ENCODE peak calls at places on chromosomes 7 and 10, in eight cellular contexts. K, W, A, H, T, F, X and S are unnamed samples. For H3K4me1, the result is how much of the 10 kb centered on the place peaks cover.

GRCh38 chr7:139451638-139452037 is 31.8 kb downstream of the KLRG2 start:
- DNase-seq in H (no peak), A (no peak), K (no peak), W (no peak), F (no peak), T (peak), X (peak), S (no peak)

GRCh38 chr7:5396542-5396941 is 27.1 kb downstream of the TNRC18 start:
- DNase-seq in A (peak), T (no peak), K (peak), X (peak), W (peak), H (peak), F (peak), S (no peak)

GRCh38 chr7:90563286-90563685 is 32.8 kb upstream of the CDK14 start:
- DNase-seq in F (no peak), X (no peak), H (no peak), T (no peak), K (no peak), A (no peak), W (no peak), S (no peak)

GRCh38 chr7:84104841-84105240 is 89.7 kb downstream of the SEMA3A start:
- DNase-seq in X (no peak), A (no peak), T (no peak), H (no peak), W (no peak), K (no peak), F (no peak), S (no peak)

GRCh38 chr10:132858121-132859081 is 72.5 kb upstream of the NKX6-2 start:
- DNase-seq in F (no peak), H (no peak), K (no peak), X (no peak), A (peak), W (no peak), T (no peak), S (peak)

GRCh38 chr7:144408116-144408515 is 4.6 kb upstream of the NOBOX start:
- DNase-seq in X (no peak), K (no peak), T (no peak), F (no peak), W (no peak), A (no peak), H (no peak), S (no peak)

GRCh38 chr10:122164028-122164601 is 107.0 kb upstream of the BTBD16 start:
- DNase-seq in W (no peak), T (no peak), X (peak), F (no peak), H (no peak), K (no peak), A (no peak), S (no peak)

GRCh38 chr7:19413444-19413965 is 268.3 kb upstream of the FERD3L start:
- DNase-seq in H (no peak), F (no peak), X (no peak), T (peak), K (no peak), A (no peak), W (no peak), S (no peak)

GRCh38 chr7:69395072-69395714 is 203.1 kb upstream of the AUTS2 start:
- DNase-seq in T (no peak), W (no peak), X (peak), K (no peak), H (peak), A (peak), F (no peak), S (no peak)

GRCh38 chr10:45439873-45440272 is 65.9 kb downstream of the ALOX5 start:
- DNase-seq in H (no peak), W (no peak), A (no peak), T (peak), K (no peak), X (no peak), F (no peak), S (no peak)

GRCh38 chr10:132420469-132421376 is 23.7 kb downstream of the PWWP2B start:
- DNase-seq in X (no peak), H (no peak), F (no peak), K (no peak), A (no peak), T (no peak), W (peak), S (no peak)

GRCh38 chr7:64999165-65000004 is 7.1 kb downstream of the ERV3-1 start:
- DNase-seq in T (peak), W (no peak), F (no peak), H (peak), X (peak), A (peak), K (no peak), S (peak)

GRCh38 chr7:71835056-71835455 is 577.1 kb downstream of the CALN1 start:
- DNase-seq in F (no peak), X (no peak), W (no peak), T (no peak), A (no peak), K (no peak), H (no peak), S (no peak)

GRCh38 chr7:151045262-151045661 is 3.1 kb upstream of the ASIC3 start:
- DNase-seq in T (no peak), A (no peak), X (no peak), F (no peak), K (no peak), W (no peak), H (no peak), S (no peak)

GRCh38 chr10:122163182-122164027 is 107.7 kb upstream of the BTBD16 start:
- DNase-seq in T (peak), F (no peak), X (peak), K (no peak), A (no peak), W (no peak), H (no peak), S (no peak)

GRCh38 chr10:33298893-33299292 is 35.6 kb downstream of the NRP1 start:
- DNase-seq in H (no peak), X (no peak), T (no peak), A (no peak), F (no peak), K (no peak), W (no peak), S (no peak)

GRCh38 chr7:70143089-70144044 is 545.1 kb downstream of the AUTS2 start:
- DNase-seq in T (no peak), X (peak), H (no peak), F (no peak), A (no peak), W (no peak), K (no peak), S (no peak)

GRCh38 chr7:22087861-22088260 is 142.2 kb upstream of the CDCA7L start:
- DNase-seq in T (no peak), H (no peak), F (no peak), A (no peak), X (no peak), K (no peak), W (no peak), S (no peak)

GRCh38 chr10:118995739-118996138 is 33.8 kb upstream of the NANOS1 start:
- DNase-seq in H (no peak), A (no peak), X (no peak), T (no peak), K (no peak), F (no peak), W (no peak), S (no peak)

GRCh38 chr10:23439452-23439919 is 611 bp downstream of the OTUD1 start:
- DNase-seq in X (peak), F (peak), T (no peak), A (no peak), W (no peak), K (no peak), H (no peak), S (peak)

GRCh38 chr7:50406935-50407334 is 43.2 kb downstream of the FIGNL1 start:
- DNase-seq in F (no peak), K (no peak), H (no peak), T (no peak), X (no peak), W (no peak), A (no peak), S (no peak)

GRCh38 chr10:99457808-99458207 is 27.4 kb upstream of the GOT1 start:
- DNase-seq in F (no peak), W (no peak), X (no peak), H (no peak), A (no peak), T (peak), K (no peak), S (no peak)

GRCh38 chr10:86342111-86342863 is 24.3 kb downstream of the GRID1 start:
- DNase-seq in X (no peak), F (no peak), K (no peak), H (no peak), A (no peak), T (no peak), W (no peak), S (peak)

GRCh38 chr7:47039899-47040298 is 542.0 kb downstream of the TNS3 start:
- DNase-seq in K (no peak), A (no peak), F (peak), W (no peak), T (peak), X (peak), H (no peak), S (no peak)

DNA sequence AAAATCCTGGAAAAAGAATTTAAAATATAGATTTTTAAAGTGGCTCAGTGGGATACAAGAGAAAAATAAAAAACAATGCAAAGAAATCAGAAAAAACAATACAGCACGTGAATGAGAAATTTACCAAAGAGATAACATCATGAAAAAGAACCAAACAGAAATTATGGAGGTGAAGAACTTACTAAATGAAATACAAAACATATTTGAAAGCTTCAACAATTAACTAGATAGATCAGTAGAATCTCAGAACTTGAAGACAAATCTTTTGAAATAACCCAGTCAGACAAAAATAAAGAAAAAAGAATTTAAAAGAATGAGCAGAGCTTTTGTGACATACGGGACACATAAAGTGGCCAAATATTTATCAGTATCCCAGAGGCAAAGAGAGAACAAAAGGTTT is 71.2 kb upstream of the DIP2C start:
- DNase-seq in W (no peak), T (no peak), X (no peak), H (no peak), F (no peak), K (no peak), A (no peak), S (no peak)
- TF ChIP-seq CTCF in W (no peak), T (no peak), X (no peak), H (no peak), F (no peak), K (no peak), A (no peak), S (no peak)

DNA sequence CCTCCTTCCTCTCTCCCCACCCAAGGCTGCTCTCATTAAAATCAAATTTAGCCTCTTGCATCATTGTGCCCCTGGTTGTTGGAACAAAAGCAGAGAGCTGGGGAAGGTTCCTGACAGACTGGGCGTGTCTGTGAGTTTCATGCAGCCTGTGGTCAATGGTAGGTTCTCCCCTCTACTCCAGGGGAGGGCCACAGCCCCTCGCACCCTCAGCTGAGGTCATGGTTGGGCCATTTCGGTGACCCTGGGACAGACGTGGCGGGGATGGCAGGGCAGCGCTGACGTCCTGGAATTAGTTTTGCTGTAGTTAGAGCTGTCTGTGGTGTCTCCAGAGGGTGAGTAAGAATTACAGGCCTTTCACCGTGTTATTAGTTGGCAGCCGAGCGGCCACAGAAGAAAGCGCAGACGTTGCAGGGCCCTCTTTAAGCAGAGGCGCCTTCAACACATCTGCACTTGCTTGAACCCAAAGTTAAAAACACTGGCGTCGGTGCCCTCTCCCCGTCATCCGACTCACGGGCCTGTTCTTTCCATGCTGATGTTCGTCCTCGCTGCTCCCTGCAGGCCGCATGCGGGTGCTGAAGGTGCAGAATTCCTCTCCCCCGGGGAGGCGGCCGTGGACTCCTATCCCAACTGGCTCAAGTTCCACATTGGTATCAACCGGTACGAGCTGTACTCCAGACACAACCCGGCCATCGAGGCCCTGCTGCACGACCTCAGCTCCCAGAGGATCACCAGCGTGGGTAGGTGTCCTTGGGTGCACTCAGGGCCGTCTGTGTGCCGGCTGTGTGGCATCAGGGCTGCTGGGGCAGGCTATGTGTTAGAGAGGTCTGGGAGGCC is 2.8 kb downstream of the FAM20C start:
- DNase-seq in A (no peak), X (peak), K (no peak), H (no peak), F (no peak), W (no peak), T (peak), S (no peak)
- H3K4me3 ChIP-seq in A (peak), X (no peak), K (no peak), H (peak), F (no peak), W (no peak), T (peak), S (peak)

GRCh38 chr10:103613616-103614015 is 120.1 kb downstream of the NEURL1 start:
- DNase-seq in W (no peak), K (no peak), T (no peak), A (no peak), H (no peak), F (no peak), X (no peak), S (no peak)
- H3K4me1 ChIP-seq in W (under half), K (under half), T (under half), A (under half), H (under half), F (under half), X (under half), S (under half)

GRCh38 chr7:3033136-3033535 is 10.5 kb downstream of the CARD11 start:
- DNase-seq in H (no peak), K (no peak), X (no peak), A (no peak), T (no peak), W (no peak), F (no peak), S (no peak)
- TF ChIP-seq CTCF in H (no peak), K (no peak), X (no peak), A (no peak), T (no peak), W (no peak), F (no peak), S (no peak)

DNA sequence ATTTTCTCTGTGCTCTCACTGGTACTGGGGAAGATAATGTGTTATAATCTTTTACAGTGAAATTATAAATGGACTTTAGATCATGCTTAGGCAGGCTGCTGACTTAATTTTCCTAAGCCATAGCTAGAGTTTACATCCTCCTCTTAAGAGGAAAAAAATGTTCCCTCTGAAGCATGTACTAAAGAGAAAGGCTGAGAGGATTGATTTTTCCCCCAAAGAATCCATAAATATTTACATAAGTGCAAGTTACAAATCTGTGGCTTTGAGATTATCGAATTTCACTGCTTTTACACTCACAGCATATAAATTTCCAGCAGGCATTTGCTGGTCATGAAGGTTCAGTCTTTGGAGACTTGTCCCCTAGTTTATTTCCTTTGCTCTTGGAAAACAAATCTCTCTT is 43.7 kb downstream of the CREB5 start:
- DNase-seq in F (no peak), X (no peak), K (no peak), W (no peak), T (peak), A (no peak), H (no peak), S (no peak)
- H3K4me3 ChIP-seq in F (no peak), X (no peak), K (no peak), W (no peak), T (no peak), A (no peak), H (no peak), S (no peak)

GRCh38 chr7:99127636-99128035 is 16.3 kb downstream of the SMURF1 start:
- DNase-seq in H (no peak), T (peak), W (no peak), A (no peak), F (no peak), K (no peak), X (no peak), S (no peak)
- H3K4me1 ChIP-seq in H (under half), T (under half), W (half or more), A (half or more), F (under half), K (under half), X (under half), S (under half)

GRCh38 chr10:105952153-105952552 is 1212.4 kb downstream of the SORCS1 start:
- DNase-seq in F (peak), A (no peak), W (no peak), X (peak), K (no peak), H (no peak), T (peak), S (peak)
- TF ChIP-seq CTCF in F (no peak), A (no peak), W (no peak), X (no peak), K (no peak), H (no peak), T (no peak), S (no peak)

GRCh38 chr7:111096997-111097396 is 6.1 kb downstream of the LRRN3 start:
- DNase-seq in K (no peak), A (no peak), H (no peak), F (no peak), X (no peak), T (no peak), W (no peak), S (no peak)
- H3K4me3 ChIP-seq in K (no peak), A (no peak), H (no peak), F (no peak), X (no peak), T (no peak), W (no peak), S (no peak)

DNA sequence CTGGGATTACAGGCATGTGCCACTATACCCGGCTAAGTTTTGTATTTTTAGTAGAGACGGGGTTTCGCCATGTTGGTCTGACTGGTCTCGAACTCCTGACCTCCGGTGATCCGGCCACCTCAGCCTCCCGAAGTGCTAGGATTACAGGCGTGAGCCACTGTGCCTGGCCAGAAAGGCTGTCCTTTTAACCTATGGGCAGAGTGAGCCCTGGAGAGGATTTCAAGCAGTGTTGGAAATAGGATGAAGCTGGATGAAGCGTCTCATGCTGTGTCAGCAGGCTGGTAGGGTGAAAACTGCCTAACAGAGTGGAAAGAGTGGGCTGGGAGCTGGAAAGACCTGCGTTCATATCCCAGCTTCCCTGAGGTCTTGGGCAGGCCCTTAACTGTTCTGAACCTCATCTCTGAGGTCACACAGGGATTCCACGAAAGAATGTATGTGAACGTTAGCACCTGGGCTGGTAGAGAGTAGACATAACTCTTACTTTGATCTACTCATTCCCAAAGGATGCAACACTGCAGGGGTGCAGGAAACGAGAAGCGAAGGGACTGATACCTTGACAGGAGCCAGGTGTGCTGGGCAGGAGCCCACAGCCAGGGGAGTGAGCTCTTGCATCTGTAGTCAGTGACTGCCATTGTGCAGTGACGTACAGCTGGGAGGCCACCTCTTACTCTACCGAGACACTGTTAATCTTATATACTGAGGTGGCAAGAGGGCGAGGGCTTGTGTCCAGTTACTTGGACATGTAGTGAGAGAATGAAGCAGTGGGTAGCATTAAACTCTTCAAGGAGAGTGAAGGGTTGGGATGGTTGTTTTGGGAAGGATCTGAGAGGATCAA is 34.2 kb downstream of the WBP1L start:
- DNase-seq in K (no peak), A (no peak), T (no peak), F (no peak), H (no peak), W (no peak), X (no peak), S (peak)
- H3K4me1 ChIP-seq in K (under half), A (half or more), T (under half), F (half or more), H (under half), W (half or more), X (half or more), S (half or more)

GRCh38 chr10:63710703-63711102 is 189.5 kb downstream of the REEP3 start:
- DNase-seq in X (no peak), K (no peak), T (no peak), F (no peak), A (no peak), W (no peak), H (no peak), S (no peak)
- TF ChIP-seq CTCF in X (no peak), K (no peak), T (no peak), F (no peak), A (no peak), W (no peak), H (no peak), S (no peak)